ENCODE peak calls at places on chromosomes 11 and 22, in six cellular contexts. One of them, this sample, is unnamed.

GRCh38 chr11:120304526-120304925 is 20.6 kb upstream of the TLCD5 start:
- DNase-seq in anterior cingulate cortex: no peak
- DNase-seq in stimulated activated CD8-positive, alpha-beta memory T cell treated with anti-CD3 and anti-CD28 coated beads, Interleukin-4, amount 100 ng/mL, for 1 hour: no peak
- DNase-seq in non-pigmented ciliary epithelial cell: no peak
- DNase-seq in activated T-helper 9 cell treated with anti-CD3 and anti-CD28 coated beads, Interleukin-2, amount 50 U/mL, for 16 hours: no peak
- DNase-seq in osteocyte: no peak
- DNase-seq in this sample: no peak

GRCh38 chr11:116857936-116858335 is 20.5 kb upstream of the APOA1 start:
- DNase-seq in non-pigmented ciliary epithelial cell: no peak
- DNase-seq in activated T-helper 9 cell treated with anti-CD3 and anti-CD28 coated beads, Interleukin-2, amount 50 U/mL, for 16 hours: no peak
- DNase-seq in anterior cingulate cortex: no peak
- DNase-seq in osteocyte: no peak
- DNase-seq in stimulated activated CD8-positive, alpha-beta memory T cell treated with anti-CD3 and anti-CD28 coated beads, Interleukin-4, amount 100 ng/mL, for 1 hour: no peak
- DNase-seq in this sample: no peak

GRCh38 chr11:94049351-94049750 is 28.2 kb downstream of the HEPHL1 start:
- DNase-seq in osteocyte: no peak
- DNase-seq in activated T-helper 9 cell treated with anti-CD3 and anti-CD28 coated beads, Interleukin-2, amount 50 U/mL, for 16 hours: no peak
- DNase-seq in stimulated activated CD8-positive, alpha-beta memory T cell treated with anti-CD3 and anti-CD28 coated beads, Interleukin-4, amount 100 ng/mL, for 1 hour: no peak
- DNase-seq in non-pigmented ciliary epithelial cell: no peak
- DNase-seq in anterior cingulate cortex: no peak
- DNase-seq in this sample: no peak

GRCh38 chr11:58957922-58958321 is 18.6 kb downstream of the GLYATL1 start:
- DNase-seq in non-pigmented ciliary epithelial cell: no peak
- DNase-seq in anterior cingulate cortex: no peak
- DNase-seq in osteocyte: no peak
- DNase-seq in activated T-helper 9 cell treated with anti-CD3 and anti-CD28 coated beads, Interleukin-2, amount 50 U/mL, for 16 hours: no peak
- DNase-seq in stimulated activated CD8-positive, alpha-beta memory T cell treated with anti-CD3 and anti-CD28 coated beads, Interleukin-4, amount 100 ng/mL, for 1 hour: no peak
- DNase-seq in this sample: no peak

GRCh38 chr22:36578619-36579018 is 49.7 kb upstream of the EIF3D start:
- DNase-seq in non-pigmented ciliary epithelial cell: no peak
- DNase-seq in activated T-helper 9 cell treated with anti-CD3 and anti-CD28 coated beads, Interleukin-2, amount 50 U/mL, for 16 hours: no peak
- DNase-seq in anterior cingulate cortex: no peak
- DNase-seq in osteocyte: no peak
- DNase-seq in stimulated activated CD8-positive, alpha-beta memory T cell treated with anti-CD3 and anti-CD28 coated beads, Interleukin-4, amount 100 ng/mL, for 1 hour: no peak
- DNase-seq in this sample: no peak

GRCh38 chr11:120403966-120404365 is 67.8 kb downstream of the ARHGEF12 start:
- DNase-seq in activated T-helper 9 cell treated with anti-CD3 and anti-CD28 coated beads, Interleukin-2, amount 50 U/mL, for 16 hours: no peak
- DNase-seq in non-pigmented ciliary epithelial cell: no peak
- DNase-seq in osteocyte: no peak
- DNase-seq in anterior cingulate cortex: no peak
- DNase-seq in stimulated activated CD8-positive, alpha-beta memory T cell treated with anti-CD3 and anti-CD28 coated beads, Interleukin-4, amount 100 ng/mL, for 1 hour: no peak
- DNase-seq in this sample: no peak

GRCh38 chr22:44702479-44703219 is 645 bp downstream of the PRR5 start:
- DNase-seq in activated T-helper 9 cell treated with anti-CD3 and anti-CD28 coated beads, Interleukin-2, amount 50 U/mL, for 16 hours: no peak
- DNase-seq in anterior cingulate cortex: no peak
- DNase-seq in non-pigmented ciliary epithelial cell: no peak
- DNase-seq in stimulated activated CD8-positive, alpha-beta memory T cell treated with anti-CD3 and anti-CD28 coated beads, Interleukin-4, amount 100 ng/mL, for 1 hour: no peak
- DNase-seq in osteocyte: no peak
- DNase-seq in this sample: no peak

GRCh38 chr22:47293368-47294221 is 531.1 kb downstream of the TBC1D22A start:
- DNase-seq in activated T-helper 9 cell treated with anti-CD3 and anti-CD28 coated beads, Interleukin-2, amount 50 U/mL, for 16 hours: no peak
- DNase-seq in stimulated activated CD8-positive, alpha-beta memory T cell treated with anti-CD3 and anti-CD28 coated beads, Interleukin-4, amount 100 ng/mL, for 1 hour: no peak
- DNase-seq in osteocyte: peak
- DNase-seq in non-pigmented ciliary epithelial cell: no peak
- DNase-seq in anterior cingulate cortex: no peak
- DNase-seq in this sample: no peak

GRCh38 chr22:44848791-44849410 is 96.5 kb downstream of the ARHGAP8 start:
- DNase-seq in activated T-helper 9 cell treated with anti-CD3 and anti-CD28 coated beads, Interleukin-2, amount 50 U/mL, for 16 hours: no peak
- DNase-seq in osteocyte: no peak
- DNase-seq in non-pigmented ciliary epithelial cell: no peak
- DNase-seq in stimulated activated CD8-positive, alpha-beta memory T cell treated with anti-CD3 and anti-CD28 coated beads, Interleukin-4, amount 100 ng/mL, for 1 hour: no peak
- DNase-seq in anterior cingulate cortex: no peak
- DNase-seq in this sample: no peak

GRCh38 chr11:8199676-8200075 is 30.9 kb upstream of the RIC3 start:
- DNase-seq in activated T-helper 9 cell treated with anti-CD3 and anti-CD28 coated beads, Interleukin-2, amount 50 U/mL, for 16 hours: no peak
- DNase-seq in stimulated activated CD8-positive, alpha-beta memory T cell treated with anti-CD3 and anti-CD28 coated beads, Interleukin-4, amount 100 ng/mL, for 1 hour: no peak
- DNase-seq in non-pigmented ciliary epithelial cell: no peak
- DNase-seq in anterior cingulate cortex: no peak
- DNase-seq in osteocyte: no peak
- DNase-seq in this sample: no peak